ENCODE peak calls at places on chromosomes 11 and 22, in six cellular contexts. E, R, I, Q, L and G are unnamed samples.
A peak's percentile ranks its signal among the peaks of the same experiment; 100 is the strongest.

GRCh38 chr11:120172054-120172881 is 34.4 kb upstream of the TRIM29 start:
- DNase-seq in I (peak; percentile 64), L (peak; percentile 64), Q (peak; percentile 71), E (peak; percentile 71), R (peak; percentile 87), G (peak; percentile 57)

GRCh38 chr22:45672564-45673481 is 1.2 kb downstream of the ATXN10 start:
- DNase-seq in I (no peak), Q (no peak), L (no peak), E (no peak), R (no peak), G (no peak)

GRCh38 chr22:22110548-22111266 is 128.1 kb upstream of the TOP3B start:
- DNase-seq in R (peak; percentile 61), I (peak; percentile 52), L (peak; percentile 30), Q (no peak), E (peak; percentile 20), G (no peak)

GRCh38 chr11:48109046-48109666 is 107.5 kb upstream of the OR4B1 start:
- DNase-seq in Q (no peak), I (peak; percentile 71), R (no peak), E (no peak), L (no peak), G (no peak)

GRCh38 chr11:17972987-17973386 is 39.9 kb downstream of the SERGEF start:
- DNase-seq in R (peak; percentile 71), Q (peak; percentile 14), L (peak; percentile 23), I (peak; percentile 23), E (peak; percentile 57), G (peak; percentile 21)

GRCh38 chr22:49528420-49528720 is 299.3 kb downstream of the BRD1 start:
- DNase-seq in E (no peak), I (no peak), R (no peak), Q (no peak), L (no peak), G (no peak)

GRCh38 chr22:33575041-33575440 is 345.2 kb downstream of the LARGE1 start:
- DNase-seq in L (no peak), I (no peak), R (no peak), E (no peak), Q (no peak), G (no peak)

GRCh38 chr22:37225481-37225880 is 13.2 kb upstream of the SSTR3 start:
- DNase-seq in I (no peak), R (no peak), E (no peak), Q (no peak), L (no peak), G (no peak)

GRCh38 chr11:19400296-19400695 is 159.6 kb upstream of the E2F8 start:
- DNase-seq in R (no peak), I (no peak), E (no peak), L (no peak), Q (no peak), G (no peak)

GRCh38 chr11:199782-200181 is 6.9 kb downstream of the SCGB1C1 start:
- DNase-seq in R (no peak), Q (no peak), I (no peak), L (no peak), E (peak; percentile 7), G (no peak)

GRCh38 chr11:26623076-26623666 is 51.1 kb upstream of the MUC15 start:
- DNase-seq in E (no peak), L (no peak), R (peak; percentile 10), Q (no peak), I (peak; percentile 15), G (no peak)

GRCh38 chr11:75428989-75429640 is 3.9 kb downstream of the KLHL35 start:
- DNase-seq in E (no peak), Q (no peak), I (no peak), L (no peak), R (no peak), G (no peak)

GRCh38 chr11:47488111-47488510 is 39.2 kb upstream of the RAPSN start:
- DNase-seq in R (no peak), Q (no peak), I (no peak), L (no peak), E (no peak), G (no peak)

GRCh38 chr11:28466506-28466905 is 358.3 kb downstream of the METTL15 start:
- DNase-seq in R (no peak), I (no peak), E (no peak), Q (no peak), L (no peak), G (no peak)

GRCh38 chr11:71948314-71949027 is 19.6 kb downstream of the RNF121 start:
- DNase-seq in I (no peak), Q (no peak), E (no peak), L (no peak), R (peak; percentile 53), G (no peak)

GRCh38 chr11:47488674-47489394 is 39.9 kb upstream of the RAPSN start:
- DNase-seq in L (no peak), Q (no peak), I (no peak), E (no peak), R (no peak), G (no peak)

GRCh38 chr11:122691751-122692150 is 36.2 kb downstream of the UBASH3B start:
- DNase-seq in L (no peak), I (no peak), E (no peak), Q (no peak), R (no peak), G (no peak)

GRCh38 chr11:120306519-120307242 is 18.4 kb upstream of the TLCD5 start:
- DNase-seq in R (peak; percentile 81), I (peak; percentile 31), Q (no peak), L (peak; percentile 28), E (no peak), G (no peak)

GRCh38 chr11:77233011-77233410 is 68.5 kb downstream of the GDPD4 start:
- DNase-seq in R (no peak), L (no peak), Q (no peak), E (no peak), I (no peak), G (no peak)

GRCh38 chr11:37710031-37710430 is 1112.0 kb upstream of the RAG2 start:
- DNase-seq in Q (no peak), R (peak; percentile 26), L (no peak), E (no peak), I (no peak), G (no peak)

GRCh38 chr11:13952668-13953067 is 9.9 kb upstream of the SPON1 start:
- DNase-seq in I (no peak), E (no peak), R (no peak), L (no peak), Q (no peak), G (no peak)

GRCh38 chr11:121300313-121300971 is 7.9 kb downstream of the SC5D start:
- DNase-seq in R (no peak), E (no peak), Q (no peak), L (no peak), I (no peak), G (no peak)

GRCh38 chr11:128903248-128904041 is 12.3 kb downstream of the KCNJ5 start:
- DNase-seq in R (no peak), E (peak; percentile 50), I (no peak), Q (no peak), L (no peak), G (peak; percentile 66)

GRCh38 chr11:69301491-69302401 is 7.8 kb downstream of the MYEOV start:
- DNase-seq in I (peak; percentile 98), R (peak; percentile 47), E (no peak), Q (no peak), L (no peak), G (no peak)

GRCh38 chr11:69299572-69299971 is 5.6 kb downstream of the MYEOV start:
- DNase-seq in L (no peak), E (no peak), R (no peak), I (no peak), Q (no peak), G (no peak)

GRCh38 chr11:69301033-69301490 is 7.1 kb downstream of the MYEOV start:
- DNase-seq in L (no peak), R (no peak), E (no peak), I (no peak), Q (no peak), G (no peak)

GRCh38 chr11:69298778-69299461 is 5.0 kb downstream of the MYEOV start:
- DNase-seq in Q (no peak), I (no peak), E (no peak), L (no peak), R (no peak), G (no peak)

GRCh38 chr11:69300124-69301032 is 6.4 kb downstream of the MYEOV start:
- DNase-seq in L (no peak), Q (no peak), E (no peak), R (no peak), I (no peak), G (no peak)
- H3K27ac ChIP-seq in L (no peak overlapping the region), Q (no peak overlapping the region), E (no peak overlapping the region), R (no peak overlapping the region), I (peak overlapping the region; percentile 98), G (no peak overlapping the region)

GRCh38 chr11:11789735-11790369 is 51.9 kb upstream of the USP47 start:
- DNase-seq in Q (no peak), L (no peak), I (peak; percentile 41), R (peak; percentile 59), E (no peak), G (no peak)
- TF ChIP-seq CTCF in Q (peak; percentile 23), L (peak; percentile 44), I (peak; percentile 82), R (peak; percentile 68), E (no peak), G (peak; percentile 31)

GRCh38 chr11:59801160-59801706 is 9.3 kb downstream of the MRPL16 start:
- DNase-seq in E (no peak), Q (no peak), R (no peak), L (no peak), I (no peak), G (no peak)
- H3K27ac ChIP-seq in E (peak overlapping the region; percentile 59), Q (no peak overlapping the region), R (peak overlapping the region; percentile 36), L (no peak overlapping the region), I (no peak overlapping the region), G (no peak overlapping the region)

DNA sequence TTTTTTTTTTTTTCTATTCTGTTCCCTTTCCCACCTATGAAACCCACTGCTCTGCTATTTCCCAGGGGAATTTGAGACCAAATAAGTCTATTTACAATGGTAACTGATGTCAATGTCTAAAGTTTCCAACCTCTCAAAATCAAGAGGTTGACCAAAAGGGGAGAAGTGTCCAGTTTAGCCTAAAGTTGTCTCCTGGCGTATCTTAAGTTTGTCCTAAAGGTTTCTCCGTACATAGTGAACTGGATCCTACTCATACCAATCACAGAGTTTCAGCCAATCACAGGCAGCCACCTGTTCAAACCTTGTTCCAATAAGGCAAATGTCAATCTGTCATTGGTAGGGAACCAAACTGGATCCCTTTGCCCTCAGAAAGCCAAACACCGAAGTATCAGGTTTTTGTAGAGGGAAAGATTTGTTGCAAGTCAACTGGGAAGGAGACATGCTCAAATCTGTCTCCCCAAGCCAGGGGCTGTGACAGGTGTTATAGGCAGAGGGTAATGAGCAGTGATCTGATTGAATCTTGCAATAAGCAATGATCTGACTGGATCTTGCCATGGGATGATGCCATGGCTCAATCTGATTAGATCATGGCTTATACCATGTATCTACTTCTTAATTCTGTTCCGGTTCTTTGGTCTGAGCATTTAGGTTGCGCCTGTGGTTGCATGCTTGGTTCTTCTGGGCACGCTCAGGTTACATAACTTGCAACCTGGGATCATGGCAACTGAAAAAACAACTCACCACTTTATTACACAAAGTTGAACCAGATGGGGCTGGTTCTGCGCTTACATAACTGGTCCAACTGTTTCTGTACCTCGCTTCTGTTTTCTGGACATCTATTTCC is 1.1 kb upstream of the VPS37C start:
- DNase-seq in Q (no peak), R (peak; percentile 34), E (no peak), L (no peak), I (peak; percentile 20), G (no peak)
- TF ChIP-seq CTCF in Q (no peak), R (no peak), E (no peak), L (no peak), I (no peak), G (no peak)

DNA sequence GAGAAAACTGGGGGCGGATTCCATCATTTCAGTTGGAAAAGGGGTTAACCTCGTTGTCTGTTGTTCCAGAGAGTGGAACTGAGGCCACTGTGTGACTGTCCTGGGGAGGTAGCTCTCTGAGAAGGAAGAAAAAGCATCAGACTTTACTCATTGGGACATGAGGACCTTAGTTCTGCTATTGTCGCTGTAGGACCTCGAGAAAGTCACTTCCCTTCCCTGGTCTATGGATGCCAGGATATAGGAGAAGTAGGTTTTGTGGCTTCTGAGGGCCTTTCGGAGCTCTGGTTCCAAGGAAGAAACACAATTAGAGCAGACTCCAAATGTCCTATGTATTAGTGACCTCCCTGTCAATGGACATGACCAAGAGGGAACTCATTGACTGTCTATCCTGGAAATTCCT is 6.2 kb downstream of the MYO18B start:
- DNase-seq in R (no peak), Q (no peak), I (no peak), L (no peak), E (no peak), G (no peak)
- H3K27ac ChIP-seq in R (peak overlapping the region; percentile 59), Q (no peak overlapping the region), I (peak overlapping the region; percentile 75), L (peak overlapping the region; percentile 30), E (peak overlapping the region; percentile 33), G (no peak overlapping the region)